ENCODE peak calls at places on chromosomes 7 and 10, in eight cellular contexts. One of them, this sample, is unnamed.

GRCh38 chr10:78559514-78560392 is 509.0 kb upstream of the ZMIZ1 start:
- DNase-seq in lung: no peak
- DNase-seq in NCI-H748 treated with DMSO at 0.1 percent for 48 hours: peak
- DNase-seq in AG08395: no peak
- DNase-seq in endodermal cell: peak
- DNase-seq in hepatocyte: no peak
- DNase-seq in NCI-H1417: peak
- DNase-seq in anterior cingulate cortex: no peak
- DNase-seq in this sample: no peak

GRCh38 chr10:50497758-50498157 is 126.0 kb downstream of the SGMS1 start:
- DNase-seq in lung: no peak
- DNase-seq in NCI-H748 treated with DMSO at 0.1 percent for 48 hours: no peak
- DNase-seq in AG08395: peak
- DNase-seq in endodermal cell: no peak
- DNase-seq in hepatocyte: peak
- DNase-seq in NCI-H1417: no peak
- DNase-seq in anterior cingulate cortex: no peak
- DNase-seq in this sample: no peak

GRCh38 chr7:117041007-117041406 is 87.7 kb downstream of the ST7 start:
- DNase-seq in lung: no peak
- DNase-seq in NCI-H748 treated with DMSO at 0.1 percent for 48 hours: no peak
- DNase-seq in AG08395: peak
- DNase-seq in endodermal cell: no peak
- DNase-seq in hepatocyte: no peak
- DNase-seq in NCI-H1417: no peak
- DNase-seq in anterior cingulate cortex: no peak
- DNase-seq in this sample: no peak

GRCh38 chr7:104795086-104795485 is 218.9 kb upstream of the KMT2E start:
- DNase-seq in lung: no peak
- DNase-seq in NCI-H748 treated with DMSO at 0.1 percent for 48 hours: no peak
- DNase-seq in AG08395: no peak
- DNase-seq in endodermal cell: no peak
- DNase-seq in hepatocyte: no peak
- DNase-seq in NCI-H1417: no peak
- DNase-seq in anterior cingulate cortex: peak
- DNase-seq in this sample: no peak

GRCh38 chr7:66036382-66036781 is 39.2 kb upstream of the ASL start:
- DNase-seq in lung: no peak
- DNase-seq in NCI-H748 treated with DMSO at 0.1 percent for 48 hours: no peak
- DNase-seq in AG08395: no peak
- DNase-seq in endodermal cell: no peak
- DNase-seq in hepatocyte: no peak
- DNase-seq in NCI-H1417: no peak
- DNase-seq in anterior cingulate cortex: no peak
- DNase-seq in this sample: no peak

GRCh38 chr7:90889210-90889609 is 293.1 kb downstream of the CDK14 start:
- DNase-seq in lung: no peak
- DNase-seq in NCI-H748 treated with DMSO at 0.1 percent for 48 hours: no peak
- DNase-seq in AG08395: no peak
- DNase-seq in endodermal cell: no peak
- DNase-seq in hepatocyte: no peak
- DNase-seq in NCI-H1417: no peak
- DNase-seq in anterior cingulate cortex: no peak
- DNase-seq in this sample: no peak

GRCh38 chr10:86642499-86642898 is 11.8 kb upstream of the OPN4 start:
- DNase-seq in lung: no peak
- DNase-seq in NCI-H748 treated with DMSO at 0.1 percent for 48 hours: no peak
- DNase-seq in AG08395: peak
- DNase-seq in endodermal cell: no peak
- DNase-seq in hepatocyte: no peak
- DNase-seq in NCI-H1417: no peak
- DNase-seq in anterior cingulate cortex: no peak
- DNase-seq in this sample: no peak

GRCh38 chr7:124027236-124027635 is 5.6 kb downstream of the TMEM229A start:
- DNase-seq in lung: no peak
- DNase-seq in NCI-H748 treated with DMSO at 0.1 percent for 48 hours: no peak
- DNase-seq in AG08395: no peak
- DNase-seq in endodermal cell: no peak
- DNase-seq in hepatocyte: no peak
- DNase-seq in NCI-H1417: no peak
- DNase-seq in anterior cingulate cortex: no peak
- DNase-seq in this sample: no peak

GRCh38 chr7:98567979-98568378 is 49.1 kb upstream of the NPTX2 start:
- DNase-seq in lung: no peak
- DNase-seq in NCI-H748 treated with DMSO at 0.1 percent for 48 hours: no peak
- DNase-seq in AG08395: no peak
- DNase-seq in endodermal cell: no peak
- DNase-seq in hepatocyte: no peak
- DNase-seq in NCI-H1417: no peak
- DNase-seq in anterior cingulate cortex: no peak
- DNase-seq in this sample: no peak

GRCh38 chr7:148436571-148436970 is 154.0 kb upstream of the C7orf33 start:
- DNase-seq in lung: no peak
- DNase-seq in NCI-H748 treated with DMSO at 0.1 percent for 48 hours: peak
- DNase-seq in AG08395: no peak
- DNase-seq in endodermal cell: no peak
- DNase-seq in hepatocyte: no peak
- DNase-seq in NCI-H1417: no peak
- DNase-seq in anterior cingulate cortex: no peak
- DNase-seq in this sample: no peak

GRCh38 chr10:89646833-89647570 is 2.0 kb upstream of the PANK1 start:
- DNase-seq in lung: no peak
- DNase-seq in NCI-H748 treated with DMSO at 0.1 percent for 48 hours: no peak
- DNase-seq in AG08395: no peak
- DNase-seq in endodermal cell: no peak
- DNase-seq in hepatocyte: no peak
- DNase-seq in NCI-H1417: no peak
- DNase-seq in anterior cingulate cortex: no peak
- DNase-seq in this sample: no peak

GRCh38 chr7:40199076-40199802 is 64.4 kb downstream of the SUGCT start:
- DNase-seq in lung: no peak
- DNase-seq in NCI-H748 treated with DMSO at 0.1 percent for 48 hours: no peak
- DNase-seq in AG08395: peak
- DNase-seq in endodermal cell: no peak
- DNase-seq in hepatocyte: peak
- DNase-seq in NCI-H1417: no peak
- DNase-seq in anterior cingulate cortex: no peak
- DNase-seq in this sample: no peak

GRCh38 chr10:62130948-62131347 is 137.7 kb downstream of the RTKN2 start:
- DNase-seq in lung: no peak
- DNase-seq in NCI-H748 treated with DMSO at 0.1 percent for 48 hours: no peak
- DNase-seq in AG08395: peak
- DNase-seq in endodermal cell: no peak
- DNase-seq in hepatocyte: no peak
- DNase-seq in NCI-H1417: no peak
- DNase-seq in anterior cingulate cortex: no peak
- DNase-seq in this sample: no peak

GRCh38 chr7:142481548-142481947 is 223.7 kb upstream of the PRSS58 start:
- DNase-seq in lung: no peak
- DNase-seq in NCI-H748 treated with DMSO at 0.1 percent for 48 hours: no peak
- DNase-seq in AG08395: peak
- DNase-seq in endodermal cell: peak
- DNase-seq in hepatocyte: no peak
- DNase-seq in NCI-H1417: no peak
- DNase-seq in anterior cingulate cortex: no peak
- DNase-seq in this sample: no peak

GRCh38 chr7:158680754-158681153 is 23.9 kb downstream of the NCAPG2 start:
- DNase-seq in lung: no peak
- DNase-seq in NCI-H748 treated with DMSO at 0.1 percent for 48 hours: no peak
- DNase-seq in AG08395: peak
- DNase-seq in endodermal cell: no peak
- DNase-seq in hepatocyte: no peak
- DNase-seq in NCI-H1417: no peak
- DNase-seq in anterior cingulate cortex: no peak
- DNase-seq in this sample: no peak

GRCh38 chr7:46525876-46526275 is 604.8 kb upstream of the IGFBP3 start:
- DNase-seq in lung: no peak
- DNase-seq in NCI-H748 treated with DMSO at 0.1 percent for 48 hours: no peak
- DNase-seq in AG08395: no peak
- DNase-seq in endodermal cell: no peak
- DNase-seq in hepatocyte: no peak
- DNase-seq in NCI-H1417: no peak
- DNase-seq in anterior cingulate cortex: no peak
- DNase-seq in this sample: no peak

GRCh38 chr10:128577958-128578750 is 451.9 kb upstream of the MKI67 start:
- DNase-seq in lung: no peak
- DNase-seq in NCI-H748 treated with DMSO at 0.1 percent for 48 hours: no peak
- DNase-seq in AG08395: no peak
- DNase-seq in endodermal cell: no peak
- DNase-seq in hepatocyte: no peak
- DNase-seq in NCI-H1417: no peak
- DNase-seq in anterior cingulate cortex: no peak
- DNase-seq in this sample: no peak

GRCh38 chr7:21671859-21672258 is 129.0 kb downstream of the DNAH11 start:
- DNase-seq in lung: no peak
- DNase-seq in NCI-H748 treated with DMSO at 0.1 percent for 48 hours: no peak
- DNase-seq in AG08395: no peak
- DNase-seq in endodermal cell: no peak
- DNase-seq in hepatocyte: no peak
- DNase-seq in NCI-H1417: no peak
- DNase-seq in anterior cingulate cortex: no peak
- DNase-seq in this sample: no peak

GRCh38 chr7:94540428-94540827 is 30.8 kb downstream of the CASD1 start:
- DNase-seq in lung: no peak
- DNase-seq in NCI-H748 treated with DMSO at 0.1 percent for 48 hours: no peak
- DNase-seq in AG08395: no peak
- DNase-seq in endodermal cell: no peak
- DNase-seq in hepatocyte: no peak
- DNase-seq in NCI-H1417: no peak
- DNase-seq in anterior cingulate cortex: no peak
- DNase-seq in this sample: no peak

GRCh38 chr7:92750440-92750839 is 85.9 kb downstream of the CDK6 start:
- DNase-seq in lung: no peak
- DNase-seq in NCI-H748 treated with DMSO at 0.1 percent for 48 hours: no peak
- DNase-seq in AG08395: no peak
- DNase-seq in endodermal cell: no peak
- DNase-seq in hepatocyte: no peak
- DNase-seq in NCI-H1417: no peak
- DNase-seq in anterior cingulate cortex: no peak
- DNase-seq in this sample: no peak

GRCh38 chr10:86294346-86295265 is 72.0 kb downstream of the GRID1 start:
- DNase-seq in lung: peak
- DNase-seq in NCI-H748 treated with DMSO at 0.1 percent for 48 hours: no peak
- DNase-seq in AG08395: no peak
- DNase-seq in endodermal cell: peak
- DNase-seq in hepatocyte: no peak
- DNase-seq in NCI-H1417: no peak
- DNase-seq in anterior cingulate cortex: no peak
- DNase-seq in this sample: no peak

GRCh38 chr10:1153805-1154351 is 97.7 kb downstream of the WDR37 start:
- DNase-seq in lung: no peak
- DNase-seq in NCI-H748 treated with DMSO at 0.1 percent for 48 hours: no peak
- DNase-seq in AG08395: no peak
- DNase-seq in endodermal cell: peak
- DNase-seq in hepatocyte: no peak
- DNase-seq in NCI-H1417: no peak
- DNase-seq in anterior cingulate cortex: no peak
- DNase-seq in this sample: no peak

GRCh38 chr7:16509829-16510228 is 16.8 kb upstream of the LRRC72 start:
- DNase-seq in lung: no peak
- DNase-seq in NCI-H748 treated with DMSO at 0.1 percent for 48 hours: no peak
- DNase-seq in AG08395: no peak
- DNase-seq in endodermal cell: no peak
- DNase-seq in hepatocyte: no peak
- DNase-seq in NCI-H1417: no peak
- DNase-seq in anterior cingulate cortex: no peak
- DNase-seq in this sample: no peak

GRCh38 chr10:70348228-70348850 is 34.1 kb downstream of the LRRC20 start:
- DNase-seq in lung: no peak
- DNase-seq in NCI-H748 treated with DMSO at 0.1 percent for 48 hours: no peak
- DNase-seq in AG08395: peak
- DNase-seq in endodermal cell: peak
- DNase-seq in hepatocyte: peak
- DNase-seq in NCI-H1417: no peak
- DNase-seq in anterior cingulate cortex: no peak
- DNase-seq in this sample: no peak

GRCh38 chr7:2609001-2609411 is 22.8 kb upstream of the TTYH3 start:
- DNase-seq in lung: no peak
- DNase-seq in NCI-H748 treated with DMSO at 0.1 percent for 48 hours: no peak
- DNase-seq in AG08395: no peak
- DNase-seq in endodermal cell: peak
- DNase-seq in hepatocyte: peak
- DNase-seq in NCI-H1417: no peak
- DNase-seq in anterior cingulate cortex: no peak
- DNase-seq in this sample: no peak

GRCh38 chr7:17626215-17626614 is 314.1 kb downstream of the SNX13 start:
- DNase-seq in lung: no peak
- DNase-seq in NCI-H748 treated with DMSO at 0.1 percent for 48 hours: no peak
- DNase-seq in AG08395: no peak
- DNase-seq in endodermal cell: no peak
- DNase-seq in hepatocyte: no peak
- DNase-seq in NCI-H1417: no peak
- DNase-seq in anterior cingulate cortex: no peak
- DNase-seq in this sample: no peak

GRCh38 chr7:95320663-95321062 is 3.7 kb downstream of the PON1 start:
- DNase-seq in lung: no peak
- DNase-seq in NCI-H748 treated with DMSO at 0.1 percent for 48 hours: no peak
- DNase-seq in AG08395: no peak
- DNase-seq in endodermal cell: no peak
- DNase-seq in hepatocyte: no peak
- DNase-seq in NCI-H1417: no peak
- DNase-seq in anterior cingulate cortex: no peak
- DNase-seq in this sample: no peak

GRCh38 chr7:155763721-155764431 is 48.4 kb downstream of the SHH start:
- DNase-seq in lung: no peak
- DNase-seq in NCI-H748 treated with DMSO at 0.1 percent for 48 hours: no peak
- DNase-seq in AG08395: peak
- DNase-seq in endodermal cell: no peak
- DNase-seq in hepatocyte: peak
- DNase-seq in NCI-H1417: no peak
- DNase-seq in anterior cingulate cortex: no peak
- DNase-seq in this sample: no peak

GRCh38 chr7:45013465-45013967 is 13.5 kb downstream of the CCM2 start:
- DNase-seq in lung: no peak
- DNase-seq in NCI-H748 treated with DMSO at 0.1 percent for 48 hours: no peak
- DNase-seq in AG08395: no peak
- DNase-seq in endodermal cell: no peak
- DNase-seq in hepatocyte: no peak
- DNase-seq in NCI-H1417: no peak
- DNase-seq in anterior cingulate cortex: no peak
- DNase-seq in this sample: no peak

GRCh38 chr10:25725917-25726716 is 207.9 kb upstream of the MYO3A start:
- DNase-seq in lung: no peak
- DNase-seq in NCI-H748 treated with DMSO at 0.1 percent for 48 hours: peak
- DNase-seq in AG08395: peak
- DNase-seq in endodermal cell: peak
- DNase-seq in hepatocyte: peak
- DNase-seq in NCI-H1417: peak
- DNase-seq in anterior cingulate cortex: peak
- DNase-seq in this sample: no peak

GRCh38 chr7:30681262-30682130 is 760 bp downstream of the CRHR2 start:
- DNase-seq in lung: no peak
- DNase-seq in NCI-H748 treated with DMSO at 0.1 percent for 48 hours: no peak
- DNase-seq in AG08395: no peak
- DNase-seq in endodermal cell: peak
- DNase-seq in hepatocyte: no peak
- DNase-seq in NCI-H1417: no peak
- DNase-seq in anterior cingulate cortex: no peak
- DNase-seq in this sample: no peak

GRCh38 chr7:7668708-7669107 is 28.2 kb downstream of the UMAD1 start:
- DNase-seq in lung: no peak
- DNase-seq in NCI-H748 treated with DMSO at 0.1 percent for 48 hours: no peak
- DNase-seq in AG08395: no peak
- DNase-seq in endodermal cell: no peak
- DNase-seq in hepatocyte: no peak
- DNase-seq in NCI-H1417: no peak
- DNase-seq in anterior cingulate cortex: no peak
- DNase-seq in this sample: no peak

GRCh38 chr7:23467731-23468720 is 2.3 kb downstream of the IGF2BP3 start:
- DNase-seq in lung: no peak
- DNase-seq in NCI-H748 treated with DMSO at 0.1 percent for 48 hours: peak
- DNase-seq in AG08395: no peak
- DNase-seq in endodermal cell: peak
- DNase-seq in hepatocyte: peak
- DNase-seq in NCI-H1417: peak
- DNase-seq in anterior cingulate cortex: no peak
- DNase-seq in this sample: peak

GRCh38 chr10:114648368-114648767 is 9.7 kb downstream of the ABLIM1 start:
- DNase-seq in lung: no peak
- DNase-seq in NCI-H748 treated with DMSO at 0.1 percent for 48 hours: no peak
- DNase-seq in AG08395: peak
- DNase-seq in endodermal cell: no peak
- DNase-seq in hepatocyte: peak
- DNase-seq in NCI-H1417: no peak
- DNase-seq in anterior cingulate cortex: no peak
- DNase-seq in this sample: no peak